ENCODE peak calls at places on chromosomes 13 and 19, in nine cellular contexts. One of them, this sample, is unnamed.

GRCh38 chr19:18009412-18010066 is 1.6 kb downstream of the ARRDC2 start:
- DNase-seq in left lung: no peak
- DNase-seq in HS-27A: no peak
- DNase-seq in heart left ventricle: no peak
- DNase-seq in Kasumi-1: no peak
- DNase-seq in GM23248: peak
- DNase-seq in stimulated activated CD4-positive, alpha-beta T cell treated with anti-CD3 and anti-CD28 coated beads, Interleukin-15, amount 100 ng/mL, for 1 hour: no peak
- DNase-seq in naive thymus-derived CD4-positive, alpha-beta T cell: no peak
- DNase-seq in NCI-H2081: no peak
- DNase-seq in this sample: no peak

GRCh38 chr19:41951686-41952172 is 7.4 kb downstream of the RABAC1 start:
- DNase-seq in left lung: peak
- DNase-seq in HS-27A: peak
- DNase-seq in heart left ventricle: peak
- DNase-seq in Kasumi-1: peak
- DNase-seq in GM23248: peak
- DNase-seq in stimulated activated CD4-positive, alpha-beta T cell treated with anti-CD3 and anti-CD28 coated beads, Interleukin-15, amount 100 ng/mL, for 1 hour: peak
- DNase-seq in naive thymus-derived CD4-positive, alpha-beta T cell: peak
- DNase-seq in NCI-H2081: peak
- DNase-seq in this sample: peak

GRCh38 chr13:65855276-65855675 is 1374.9 kb downstream of the PCDH9 start:
- DNase-seq in left lung: no peak
- DNase-seq in HS-27A: no peak
- DNase-seq in heart left ventricle: no peak
- DNase-seq in Kasumi-1: no peak
- DNase-seq in GM23248: no peak
- DNase-seq in stimulated activated CD4-positive, alpha-beta T cell treated with anti-CD3 and anti-CD28 coated beads, Interleukin-15, amount 100 ng/mL, for 1 hour: no peak
- DNase-seq in naive thymus-derived CD4-positive, alpha-beta T cell: no peak
- DNase-seq in NCI-H2081: no peak
- DNase-seq in this sample: no peak

GRCh38 chr13:42454749-42455148 is 119.2 kb upstream of the TNFSF11 start:
- DNase-seq in left lung: no peak
- DNase-seq in HS-27A: no peak
- DNase-seq in heart left ventricle: no peak
- DNase-seq in Kasumi-1: no peak
- DNase-seq in GM23248: no peak
- DNase-seq in stimulated activated CD4-positive, alpha-beta T cell treated with anti-CD3 and anti-CD28 coated beads, Interleukin-15, amount 100 ng/mL, for 1 hour: no peak
- DNase-seq in naive thymus-derived CD4-positive, alpha-beta T cell: no peak
- DNase-seq in NCI-H2081: no peak
- DNase-seq in this sample: no peak

GRCh38 chr13:111962431-111962891 is 104.5 kb upstream of the SOX1 start:
- DNase-seq in left lung: no peak
- DNase-seq in HS-27A: no peak
- DNase-seq in heart left ventricle: no peak
- DNase-seq in Kasumi-1: peak
- DNase-seq in GM23248: no peak
- DNase-seq in stimulated activated CD4-positive, alpha-beta T cell treated with anti-CD3 and anti-CD28 coated beads, Interleukin-15, amount 100 ng/mL, for 1 hour: no peak
- DNase-seq in naive thymus-derived CD4-positive, alpha-beta T cell: no peak
- DNase-seq in NCI-H2081: no peak
- DNase-seq in this sample: no peak

GRCh38 chr19:17847538-17848366 is at the start of gene JAK3:
- DNase-seq in left lung: peak
- DNase-seq in HS-27A: no peak
- DNase-seq in heart left ventricle: peak
- DNase-seq in Kasumi-1: peak
- DNase-seq in GM23248: peak
- DNase-seq in stimulated activated CD4-positive, alpha-beta T cell treated with anti-CD3 and anti-CD28 coated beads, Interleukin-15, amount 100 ng/mL, for 1 hour: peak
- DNase-seq in naive thymus-derived CD4-positive, alpha-beta T cell: peak
- DNase-seq in NCI-H2081: no peak
- DNase-seq in this sample: no peak

GRCh38 chr13:36346222-36347083 is at the start of gene SPART:
- DNase-seq in left lung: peak
- DNase-seq in HS-27A: peak
- DNase-seq in heart left ventricle: peak
- DNase-seq in Kasumi-1: peak
- DNase-seq in GM23248: peak
- DNase-seq in stimulated activated CD4-positive, alpha-beta T cell treated with anti-CD3 and anti-CD28 coated beads, Interleukin-15, amount 100 ng/mL, for 1 hour: peak
- DNase-seq in naive thymus-derived CD4-positive, alpha-beta T cell: peak
- DNase-seq in NCI-H2081: peak
- DNase-seq in this sample: peak

GRCh38 chr19:19532806-19533701 is 4.3 kb downstream of the YJEFN3 start:
- DNase-seq in left lung: no peak
- DNase-seq in HS-27A: no peak
- DNase-seq in heart left ventricle: no peak
- DNase-seq in Kasumi-1: no peak
- DNase-seq in GM23248: no peak
- DNase-seq in stimulated activated CD4-positive, alpha-beta T cell treated with anti-CD3 and anti-CD28 coated beads, Interleukin-15, amount 100 ng/mL, for 1 hour: no peak
- DNase-seq in naive thymus-derived CD4-positive, alpha-beta T cell: no peak
- DNase-seq in NCI-H2081: no peak
- DNase-seq in this sample: no peak

GRCh38 chr13:21348771-21349170 is 110.3 kb downstream of the ZDHHC20 start:
- DNase-seq in left lung: no peak
- DNase-seq in HS-27A: no peak
- DNase-seq in heart left ventricle: no peak
- DNase-seq in Kasumi-1: no peak
- DNase-seq in GM23248: no peak
- DNase-seq in stimulated activated CD4-positive, alpha-beta T cell treated with anti-CD3 and anti-CD28 coated beads, Interleukin-15, amount 100 ng/mL, for 1 hour: no peak
- DNase-seq in naive thymus-derived CD4-positive, alpha-beta T cell: no peak
- DNase-seq in NCI-H2081: no peak
- DNase-seq in this sample: no peak

GRCh38 chr19:3798137-3798536 is 12.0 kb upstream of the MATK start:
- DNase-seq in left lung: no peak
- DNase-seq in HS-27A: no peak
- DNase-seq in heart left ventricle: no peak
- DNase-seq in Kasumi-1: no peak
- DNase-seq in GM23248: no peak
- DNase-seq in stimulated activated CD4-positive, alpha-beta T cell treated with anti-CD3 and anti-CD28 coated beads, Interleukin-15, amount 100 ng/mL, for 1 hour: no peak
- DNase-seq in naive thymus-derived CD4-positive, alpha-beta T cell: no peak
- DNase-seq in NCI-H2081: no peak
- DNase-seq in this sample: no peak

GRCh38 chr19:31350033-31350692 is 927 bp upstream of the TSHZ3 start:
- DNase-seq in left lung: peak
- DNase-seq in HS-27A: no peak
- DNase-seq in heart left ventricle: peak
- DNase-seq in Kasumi-1: no peak
- DNase-seq in GM23248: peak
- DNase-seq in stimulated activated CD4-positive, alpha-beta T cell treated with anti-CD3 and anti-CD28 coated beads, Interleukin-15, amount 100 ng/mL, for 1 hour: no peak
- DNase-seq in naive thymus-derived CD4-positive, alpha-beta T cell: peak
- DNase-seq in NCI-H2081: no peak
- DNase-seq in this sample: no peak

GRCh38 chr19:9597027-9597426 is 12.7 kb upstream of the ZNF121 start:
- DNase-seq in left lung: no peak
- DNase-seq in HS-27A: peak
- DNase-seq in heart left ventricle: no peak
- DNase-seq in Kasumi-1: no peak
- DNase-seq in GM23248: peak
- DNase-seq in stimulated activated CD4-positive, alpha-beta T cell treated with anti-CD3 and anti-CD28 coated beads, Interleukin-15, amount 100 ng/mL, for 1 hour: no peak
- DNase-seq in naive thymus-derived CD4-positive, alpha-beta T cell: no peak
- DNase-seq in NCI-H2081: no peak
- DNase-seq in this sample: peak

GRCh38 chr13:90760639-90761038 is 586.8 kb upstream of the MIR17HG start:
- DNase-seq in left lung: no peak
- DNase-seq in HS-27A: no peak
- DNase-seq in heart left ventricle: no peak
- DNase-seq in Kasumi-1: no peak
- DNase-seq in GM23248: no peak
- DNase-seq in stimulated activated CD4-positive, alpha-beta T cell treated with anti-CD3 and anti-CD28 coated beads, Interleukin-15, amount 100 ng/mL, for 1 hour: no peak
- DNase-seq in naive thymus-derived CD4-positive, alpha-beta T cell: no peak
- DNase-seq in NCI-H2081: no peak
- DNase-seq in this sample: no peak

GRCh38 chr19:53927745-53928144 is 18.7 kb downstream of the CACNG7 start:
- DNase-seq in left lung: no peak
- DNase-seq in HS-27A: peak
- DNase-seq in heart left ventricle: peak
- DNase-seq in Kasumi-1: peak
- DNase-seq in GM23248: peak
- DNase-seq in stimulated activated CD4-positive, alpha-beta T cell treated with anti-CD3 and anti-CD28 coated beads, Interleukin-15, amount 100 ng/mL, for 1 hour: no peak
- DNase-seq in naive thymus-derived CD4-positive, alpha-beta T cell: no peak
- DNase-seq in NCI-H2081: no peak
- DNase-seq in this sample: no peak

GRCh38 chr19:37218592-37218935 is 550 bp downstream of the ZNF383 start:
- DNase-seq in left lung: no peak
- DNase-seq in HS-27A: no peak
- DNase-seq in heart left ventricle: no peak
- DNase-seq in Kasumi-1: no peak
- DNase-seq in GM23248: peak
- DNase-seq in stimulated activated CD4-positive, alpha-beta T cell treated with anti-CD3 and anti-CD28 coated beads, Interleukin-15, amount 100 ng/mL, for 1 hour: no peak
- DNase-seq in naive thymus-derived CD4-positive, alpha-beta T cell: no peak
- DNase-seq in NCI-H2081: no peak
- DNase-seq in this sample: no peak

GRCh38 chr19:3057275-3057714 is 5.0 kb downstream of the TLE5 start:
- DNase-seq in left lung: peak
- DNase-seq in HS-27A: no peak
- DNase-seq in heart left ventricle: peak
- DNase-seq in Kasumi-1: no peak
- DNase-seq in GM23248: peak
- DNase-seq in stimulated activated CD4-positive, alpha-beta T cell treated with anti-CD3 and anti-CD28 coated beads, Interleukin-15, amount 100 ng/mL, for 1 hour: no peak
- DNase-seq in naive thymus-derived CD4-positive, alpha-beta T cell: no peak
- DNase-seq in NCI-H2081: peak
- DNase-seq in this sample: no peak

GRCh38 chr13:93847162-93847561 is 620.6 kb downstream of the GPC6 start:
- DNase-seq in left lung: no peak
- DNase-seq in HS-27A: no peak
- DNase-seq in heart left ventricle: no peak
- DNase-seq in Kasumi-1: no peak
- DNase-seq in GM23248: peak
- DNase-seq in stimulated activated CD4-positive, alpha-beta T cell treated with anti-CD3 and anti-CD28 coated beads, Interleukin-15, amount 100 ng/mL, for 1 hour: no peak
- DNase-seq in naive thymus-derived CD4-positive, alpha-beta T cell: no peak
- DNase-seq in NCI-H2081: no peak
- DNase-seq in this sample: no peak

This sample was measured in Panc1.